ENCODE peak calls at places on chromosome 1, in eight cellular contexts. M, W, L, Z, O, G, Y and X are unnamed samples.

GRCh38 chr1:156009404-156009803 is 11.3 kb downstream of the SSR2 start:
- DNase-seq in M (no peak), G (no peak), Y (no peak), W (no peak), Z (no peak), O (no peak), L (peak), X (no peak)

GRCh38 chr1:37438037-37438970 is 36.1 kb upstream of the ZC3H12A start:
- DNase-seq in Z (no peak), G (no peak), O (peak), Y (no peak), L (no peak), W (no peak), M (no peak), X (no peak)

GRCh38 chr1:171222961-171223360 is 25.3 kb upstream of the FMO1 start:
- DNase-seq in O (no peak), Y (no peak), Z (peak), L (no peak), W (no peak), M (no peak), G (no peak), X (no peak)

GRCh38 chr1:61670016-61670415 is 54.9 kb downstream of the TM2D1 start:
- DNase-seq in M (no peak), W (no peak), Y (no peak), O (no peak), Z (no peak), G (no peak), L (no peak), X (no peak)

GRCh38 chr1:233844697-233845096 is 59.8 kb upstream of the SLC35F3 start:
- DNase-seq in M (no peak), Y (no peak), O (no peak), Z (peak), W (no peak), L (no peak), G (peak), X (no peak)

GRCh38 chr1:69993787-69994186 is 211.6 kb downstream of the LRRC40 start:
- DNase-seq in L (no peak), G (no peak), W (no peak), Z (no peak), O (no peak), Y (no peak), M (no peak), X (no peak)

GRCh38 chr1:53390261-53390660 is 62.4 kb upstream of the LRP8 start:
- DNase-seq in O (peak), Z (no peak), M (no peak), L (no peak), Y (no peak), W (no peak), G (no peak), X (no peak)

GRCh38 chr1:164647211-164647610 is 88.2 kb downstream of the PBX1 start:
- DNase-seq in L (no peak), G (no peak), M (no peak), Z (no peak), O (no peak), W (no peak), Y (no peak), X (no peak)

GRCh38 chr1:212968385-212968863 is 18.1 kb downstream of the VASH2 start:
- DNase-seq in M (no peak), Z (no peak), O (peak), Y (no peak), W (no peak), L (peak), G (no peak), X (no peak)

GRCh38 chr1:116474921-116475849 is 95.6 kb downstream of the CD58 start:
- DNase-seq in G (no peak), W (no peak), L (peak), Y (no peak), Z (no peak), M (no peak), O (no peak), X (no peak)

GRCh38 chr1:204507317-204508105 is 8.7 kb upstream of the MDM4 start:
- DNase-seq in G (peak), W (peak), Y (peak), O (peak), M (no peak), L (no peak), Z (peak), X (peak)

GRCh38 chr1:109669246-109669948 is 1.5 kb downstream of the GSTM2 start:
- DNase-seq in M (no peak), Z (no peak), L (no peak), W (no peak), G (no peak), Y (no peak), O (no peak), X (no peak)

GRCh38 chr1:235633220-235633540 is 16.4 kb downstream of the GNG4 start:
- DNase-seq in O (no peak), L (no peak), M (no peak), W (no peak), Z (no peak), Y (no peak), G (no peak), X (no peak)

GRCh38 chr1:89451011-89451410 is 73.6 kb upstream of the LRRC8B start:
- DNase-seq in W (no peak), Y (no peak), M (no peak), L (no peak), O (no peak), Z (peak), G (peak), X (no peak)

GRCh38 chr1:26010800-26011199 is 10.8 kb upstream of the EXTL1 start:
- DNase-seq in M (no peak), L (no peak), G (no peak), O (no peak), W (no peak), Z (no peak), Y (no peak), X (no peak)

GRCh38 chr1:2956571-2956970 is 64.7 kb upstream of the ACTRT2 start:
- DNase-seq in Z (no peak), O (no peak), L (no peak), M (no peak), W (no peak), Y (no peak), G (no peak), X (no peak)

GRCh38 chr1:6831368-6831767 is 46.1 kb downstream of the CAMTA1 start:
- DNase-seq in O (peak), Z (no peak), W (no peak), L (no peak), G (no peak), Y (no peak), M (no peak), X (no peak)

GRCh38 chr1:51569284-51570062 is 47.4 kb upstream of the OSBPL9 start:
- DNase-seq in Y (no peak), W (peak), Z (peak), L (no peak), G (peak), O (no peak), M (peak), X (no peak)

GRCh38 chr1:182917386-182917785 is 35.6 kb downstream of the SHCBP1L start:
- DNase-seq in W (no peak), L (no peak), O (no peak), Y (no peak), M (no peak), G (no peak), Z (peak), X (no peak)

GRCh38 chr1:86515597-86515996 is 31.3 kb upstream of the CLCA4 start:
- DNase-seq in G (peak), O (no peak), L (no peak), W (peak), Y (peak), M (no peak), Z (no peak), X (no peak)

GRCh38 chr1:247528812-247529474 is 7.3 kb downstream of the OR2C3 start:
- DNase-seq in W (peak), L (no peak), M (no peak), O (no peak), Y (no peak), G (no peak), Z (no peak), X (no peak)

GRCh38 chr1:8822383-8823294 is 5.2 kb upstream of the RERE start:
- DNase-seq in M (no peak), W (peak), O (peak), L (no peak), G (peak), Y (peak), Z (peak), X (no peak)

GRCh38 chr1:110425611-110426152 is 18.2 kb upstream of the LAMTOR5 start:
- DNase-seq in Y (no peak), M (no peak), Z (peak), L (no peak), W (no peak), O (no peak), G (no peak), X (no peak)

GRCh38 chr1:59072017-59072947 is 224.6 kb upstream of the FGGY start:
- DNase-seq in W (no peak), G (peak), Y (peak), L (no peak), Z (peak), M (no peak), O (no peak), X (no peak)